ENCODE peak calls at places on chromosome 14, in four cellular contexts. M, C, D and V are unnamed samples.

GRCh38 chr14:95111507-95112164 is 45.7 kb downstream of the DICER1 start:
- DNase-seq in M (no peak), C (no peak), D (no peak), V (no peak)

GRCh38 chr14:95222151-95222631 is 64.9 kb upstream of the DICER1 start:
- DNase-seq in M (no peak), C (peak), D (peak), V (no peak)

GRCh38 chr14:55625481-55625880 is 45.5 kb downstream of the KTN1 start:
- DNase-seq in M (no peak), C (no peak), D (peak), V (no peak)

GRCh38 chr14:105940534-105941225 is 414.3 kb downstream of the TMEM121 start:
- DNase-seq in M (no peak), C (no peak), D (no peak), V (no peak)

GRCh38 chr14:104877066-104877805 is 12.2 kb downstream of the CEP170B start:
- DNase-seq in M (no peak), C (no peak), D (no peak), V (no peak)

GRCh38 chr14:68651652-68652432 is 141.0 kb downstream of the ZFP36L1 start:
- DNase-seq in M (no peak), C (no peak), D (no peak), V (no peak)

GRCh38 chr14:25381498-25381897 is 331.6 kb upstream of the STXBP6 start:
- DNase-seq in M (no peak), C (peak), D (no peak), V (no peak)

GRCh38 chr14:52694761-52695480 is 437 bp downstream of the ERO1A start:
- DNase-seq in M (no peak), C (peak), D (peak), V (no peak)

GRCh38 chr14:36495666-36496065 is 24.4 kb downstream of the NKX2-1 start:
- DNase-seq in M (no peak), C (no peak), D (no peak), V (no peak)

GRCh38 chr14:33762462-33762861 is 188.4 kb downstream of the EGLN3 start:
- DNase-seq in M (no peak), C (no peak), D (no peak), V (no peak)

GRCh38 chr14:88546621-88547385 is 8.0 kb downstream of the PTPN21 start:
- DNase-seq in M (no peak), C (no peak), D (no peak), V (no peak)

GRCh38 chr14:81394739-81395138 is 5.4 kb downstream of the STON2 start:
- DNase-seq in M (no peak), C (no peak), D (no peak), V (no peak)

GRCh38 chr14:54564071-54564798 is 2.7 kb upstream of the SAMD4A start:
- DNase-seq in M (no peak), C (peak), D (peak), V (peak)

GRCh38 chr14:95183532-95184412 is 26.4 kb upstream of the DICER1 start:
- DNase-seq in M (no peak), C (no peak), D (peak), V (no peak)

GRCh38 chr14:23376477-23377200 is at the start of gene CMTM5:
- DNase-seq in M (no peak), C (peak), D (no peak), V (no peak)
- H3K9ac ChIP-seq in M (peak), C (peak), D (no peak), V (no peak)

DNA sequence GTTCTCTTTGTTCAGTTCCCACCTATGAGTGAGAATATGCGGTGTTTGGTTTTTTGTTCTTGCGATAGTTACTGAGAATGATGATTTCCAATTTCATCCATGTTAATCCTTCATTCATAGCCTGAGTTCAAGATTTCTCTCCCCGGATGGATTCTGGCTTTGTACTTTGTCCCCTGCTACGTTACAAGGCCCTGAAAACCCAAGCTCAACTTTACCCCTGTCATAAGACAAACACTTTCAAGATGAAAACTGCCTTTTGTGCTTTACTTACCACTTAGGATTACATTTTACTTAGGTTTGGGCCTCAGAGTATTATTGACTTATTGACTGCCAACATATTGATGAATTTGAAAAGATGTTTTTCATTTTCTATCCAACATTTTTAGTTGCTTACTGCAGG is 36.3 kb downstream of the FOXA1 start:
- DNase-seq in M (no peak), C (no peak), D (no peak), V (no peak)
- H3K9ac ChIP-seq in M (no peak), C (no peak), D (no peak), V (no peak)

DNA sequence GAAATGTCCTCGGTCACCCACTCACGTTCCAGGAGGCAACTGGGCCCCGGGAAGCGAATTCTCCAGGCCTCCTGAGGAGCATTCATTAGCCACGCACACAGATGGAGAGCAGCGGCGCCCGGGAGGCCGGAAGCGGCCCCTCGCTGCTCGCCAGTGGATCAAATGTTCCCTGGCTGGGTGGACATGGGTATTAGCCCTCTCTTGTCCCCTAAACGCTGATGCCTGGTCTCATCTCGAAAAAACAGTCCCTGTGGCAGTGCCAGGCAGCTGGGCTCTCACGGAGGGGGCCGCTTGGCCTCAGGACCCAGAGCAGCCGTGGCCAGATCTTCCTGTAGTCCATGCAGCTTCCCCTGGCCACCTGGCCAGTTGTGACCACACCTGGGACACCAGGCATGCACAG is 59.0 kb upstream of the DLK1 start:
- DNase-seq in M (no peak), C (no peak), D (no peak), V (no peak)
- H3K9ac ChIP-seq in M (no peak), C (no peak), D (no peak), V (no peak)

GRCh38 chr14:91375748-91376452 is 41.7 kb downstream of the CCDC88C start:
- DNase-seq in M (no peak), C (no peak), D (no peak), V (no peak)

GRCh38 chr14:91378945-91379932 is 38.4 kb downstream of the CCDC88C start:
- DNase-seq in M (no peak), C (no peak), D (peak), V (no peak)

GRCh38 chr14:91380116-91380515 is 37.5 kb downstream of the CCDC88C start:
- DNase-seq in M (no peak), C (no peak), D (no peak), V (no peak)

GRCh38 chr14:91376547-91377477 is 40.8 kb downstream of the CCDC88C start:
- DNase-seq in M (no peak), C (no peak), D (no peak), V (no peak)

GRCh38 chr14:91377700-91378652 is 39.6 kb downstream of the CCDC88C start:
- DNase-seq in M (no peak), C (no peak), D (no peak), V (no peak)
- H3K9ac ChIP-seq in M (peak), C (no peak), D (no peak), V (no peak)

DNA sequence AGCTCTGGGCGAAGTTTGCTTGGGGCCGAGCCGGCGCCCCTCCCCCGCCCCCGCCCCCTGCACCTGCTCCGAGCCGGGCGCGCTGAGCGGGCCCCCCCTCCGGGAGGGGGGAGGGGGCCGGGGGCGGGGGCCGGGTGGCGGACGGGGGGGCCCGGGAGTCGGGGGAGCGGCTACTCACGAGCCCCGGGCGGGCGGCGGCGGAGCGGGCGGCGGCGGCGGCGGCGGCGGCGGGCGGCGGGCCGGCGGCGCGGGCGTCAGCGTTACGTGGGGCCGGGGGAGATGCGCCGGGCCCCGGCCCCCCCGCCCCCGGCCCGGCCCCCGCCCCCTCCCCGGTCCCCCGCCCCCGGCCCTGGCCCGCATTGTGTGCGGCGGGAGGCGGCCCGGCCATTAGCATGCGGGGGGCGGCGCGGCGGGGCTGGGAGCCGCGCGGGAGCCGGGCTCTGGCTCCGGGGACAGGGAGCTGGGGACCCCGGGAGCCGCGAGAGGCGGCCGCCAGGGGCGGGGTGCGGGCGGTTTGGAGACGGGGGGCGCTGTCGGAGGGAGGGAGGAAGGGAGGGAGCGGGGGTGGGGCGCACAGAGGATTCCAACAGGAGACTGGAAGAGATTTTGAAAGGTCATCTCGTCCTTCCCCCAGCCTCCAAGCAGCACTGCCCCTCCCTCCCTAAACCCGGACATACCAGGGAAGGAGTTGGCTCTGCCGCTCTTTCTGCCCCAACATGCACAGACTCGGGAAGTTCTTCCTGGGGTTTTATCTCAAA is at the start of gene ZNF219:
- DNase-seq in M (no peak), C (peak), D (peak), V (no peak)
- H3K9ac ChIP-seq in M (peak), C (peak), D (peak), V (peak)

GRCh38 chr14:71702799-71703198 is 229.4 kb upstream of the RGS6 start:
- DNase-seq in M (no peak), C (no peak), D (no peak), V (no peak)
- H3K9ac ChIP-seq in M (no peak), C (no peak), D (peak), V (no peak)

GRCh38 chr14:64706552-64707193 is 2.4 kb downstream of the PLEKHG3 start:
- DNase-seq in M (no peak), C (peak), D (no peak), V (no peak)

GRCh38 chr14:64709126-64709525 is 4.9 kb downstream of the PLEKHG3 start:
- DNase-seq in M (no peak), C (no peak), D (no peak), V (no peak)

GRCh38 chr14:64706119-64706465 is 1.9 kb downstream of the PLEKHG3 start:
- DNase-seq in M (no peak), C (peak), D (no peak), V (no peak)

GRCh38 chr14:64707661-64708060 is 3.4 kb downstream of the PLEKHG3 start:
- DNase-seq in M (no peak), C (peak), D (peak), V (no peak)

GRCh38 chr14:64708148-64709004 is 4.2 kb downstream of the PLEKHG3 start:
- DNase-seq in M (peak), C (peak), D (no peak), V (no peak)
- H3K9ac ChIP-seq in M (peak), C (peak), D (no peak), V (no peak)